ENCODE peak calls at places on chromosomes 5 and 9, in four cellular contexts. One of them, this sample, is unnamed.

GRCh38 chr5:159218595-159219023 is 9.3 kb upstream of the RNF145 start:
- DNase-seq in SK-N-SH: no peak
- DNase-seq in transverse colon: no peak
- DNase-seq in sigmoid colon: no peak
- DNase-seq in this sample: no peak

GRCh38 chr5:111806150-111806549 is 49.2 kb upstream of the NREP start:
- DNase-seq in SK-N-SH: no peak
- DNase-seq in transverse colon: no peak
- DNase-seq in sigmoid colon: no peak
- DNase-seq in this sample: no peak

GRCh38 chr5:151459680-151460079 is 12.3 kb downstream of the SLC36A1 start:
- DNase-seq in sigmoid colon: no peak
- DNase-seq in SK-N-SH: no peak
- DNase-seq in transverse colon: no peak
- DNase-seq in this sample: no peak

GRCh38 chr9:95840096-95840495 is 35.4 kb upstream of the ERCC6L2 start:
- DNase-seq in transverse colon: no peak
- DNase-seq in sigmoid colon: no peak
- DNase-seq in SK-N-SH: no peak
- DNase-seq in this sample: no peak

GRCh38 chr5:168939887-168940534 is 360.8 kb upstream of the PANK3 start:
- DNase-seq in transverse colon: no peak
- DNase-seq in sigmoid colon: no peak
- DNase-seq in SK-N-SH: peak
- DNase-seq in this sample: no peak

GRCh38 chr5:154749496-154749895 is 5.7 kb upstream of the LARP1 start:
- DNase-seq in SK-N-SH: no peak
- DNase-seq in transverse colon: no peak
- DNase-seq in sigmoid colon: no peak
- DNase-seq in this sample: no peak

GRCh38 chr9:17531642-17532254 is 47.1 kb upstream of the SH3GL2 start:
- DNase-seq in SK-N-SH: peak
- DNase-seq in sigmoid colon: no peak
- DNase-seq in transverse colon: peak
- DNase-seq in this sample: no peak

GRCh38 chr5:79074641-79075040 is 5.1 kb downstream of the BHMT2 start:
- DNase-seq in transverse colon: no peak
- DNase-seq in SK-N-SH: no peak
- DNase-seq in sigmoid colon: no peak
- DNase-seq in this sample: no peak

GRCh38 chr5:149406203-149406978 is 27.3 kb upstream of the IL17B start:
- DNase-seq in transverse colon: peak
- DNase-seq in SK-N-SH: peak
- DNase-seq in sigmoid colon: peak
- DNase-seq in this sample: peak

GRCh38 chr5:76274566-76274965 is 128.5 kb upstream of the IQGAP2 start:
- DNase-seq in sigmoid colon: no peak
- DNase-seq in SK-N-SH: no peak
- DNase-seq in transverse colon: no peak
- DNase-seq in this sample: no peak

GRCh38 chr5:135010502-135011354 is 23.3 kb downstream of the PITX1 start:
- DNase-seq in SK-N-SH: peak
- DNase-seq in transverse colon: no peak
- DNase-seq in sigmoid colon: no peak
- DNase-seq in this sample: no peak

GRCh38 chr9:136111190-136111589 is 7.5 kb downstream of the TMEM250 start:
- DNase-seq in SK-N-SH: no peak
- DNase-seq in transverse colon: no peak
- DNase-seq in sigmoid colon: no peak
- DNase-seq in this sample: peak

GRCh38 chr5:113278976-113279375 is 155.8 kb downstream of the TSSK1B start:
- DNase-seq in sigmoid colon: no peak
- DNase-seq in transverse colon: no peak
- DNase-seq in SK-N-SH: no peak
- DNase-seq in this sample: no peak

GRCh38 chr9:130042406-130042930 is 521 bp downstream of the FNBP1 start:
- DNase-seq in sigmoid colon: peak
- DNase-seq in transverse colon: peak
- DNase-seq in SK-N-SH: peak
- DNase-seq in this sample: peak

GRCh38 chr5:79149432-79149831 is 37.8 kb downstream of the BHMT start:
- DNase-seq in transverse colon: no peak
- DNase-seq in SK-N-SH: no peak
- DNase-seq in sigmoid colon: no peak
- DNase-seq in this sample: no peak

GRCh38 chr5:21776466-21776865 is 1076.7 kb downstream of the CDH12 start:
- DNase-seq in SK-N-SH: no peak
- DNase-seq in sigmoid colon: no peak
- DNase-seq in transverse colon: no peak
- DNase-seq in this sample: no peak

GRCh38 chr5:113005454-113005853 is 28.9 kb downstream of the DCP2 start:
- DNase-seq in transverse colon: no peak
- DNase-seq in sigmoid colon: no peak
- DNase-seq in SK-N-SH: no peak
- DNase-seq in this sample: no peak

GRCh38 chr5:57258052-57258451 is 84.2 kb downstream of the GPBP1 start:
- DNase-seq in SK-N-SH: no peak
- DNase-seq in transverse colon: no peak
- DNase-seq in sigmoid colon: no peak
- DNase-seq in this sample: no peak
- H3K27ac ChIP-seq in SK-N-SH: no peak
- H3K27ac ChIP-seq in transverse colon: no peak
- H3K27ac ChIP-seq in sigmoid colon: no peak
- H3K27ac ChIP-seq in this sample: no peak

DNA sequence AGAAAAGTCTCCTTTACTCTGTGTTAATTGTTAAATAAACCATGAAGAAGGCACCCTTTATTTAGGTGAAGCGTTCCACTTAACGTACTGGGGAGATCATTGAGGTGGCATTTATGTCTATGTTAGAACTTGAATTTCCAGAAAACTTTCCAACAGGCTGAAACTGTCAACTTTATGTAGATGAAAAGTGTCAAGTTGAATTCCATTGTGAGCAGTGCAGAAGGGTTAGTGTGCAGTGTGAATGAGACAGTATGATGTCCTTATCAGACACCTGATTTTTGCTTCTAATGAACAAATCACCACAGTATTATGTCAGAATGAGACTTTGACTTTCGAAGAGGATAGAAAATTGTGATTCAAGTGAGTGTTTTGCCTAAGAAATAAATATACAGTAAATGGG is 761.6 kb upstream of the SEMA6A start:
- DNase-seq in SK-N-SH: no peak
- DNase-seq in transverse colon: no peak
- DNase-seq in sigmoid colon: no peak
- DNase-seq in this sample: no peak
- TF ChIP-seq EP300 in SK-N-SH: no peak
- TF ChIP-seq EP300 in transverse colon: no peak
- TF ChIP-seq EP300 in sigmoid colon: no peak
- TF ChIP-seq EP300 in this sample: no peak

GRCh38 chr9:12884736-12885395 is 110.0 kb downstream of the LURAP1L start:
- DNase-seq in transverse colon: no peak
- DNase-seq in sigmoid colon: no peak
- DNase-seq in SK-N-SH: peak
- DNase-seq in this sample: no peak
- H3K27ac ChIP-seq in transverse colon: peak
- H3K27ac ChIP-seq in sigmoid colon: no peak
- H3K27ac ChIP-seq in SK-N-SH: no peak
- H3K27ac ChIP-seq in this sample: no peak

DNA sequence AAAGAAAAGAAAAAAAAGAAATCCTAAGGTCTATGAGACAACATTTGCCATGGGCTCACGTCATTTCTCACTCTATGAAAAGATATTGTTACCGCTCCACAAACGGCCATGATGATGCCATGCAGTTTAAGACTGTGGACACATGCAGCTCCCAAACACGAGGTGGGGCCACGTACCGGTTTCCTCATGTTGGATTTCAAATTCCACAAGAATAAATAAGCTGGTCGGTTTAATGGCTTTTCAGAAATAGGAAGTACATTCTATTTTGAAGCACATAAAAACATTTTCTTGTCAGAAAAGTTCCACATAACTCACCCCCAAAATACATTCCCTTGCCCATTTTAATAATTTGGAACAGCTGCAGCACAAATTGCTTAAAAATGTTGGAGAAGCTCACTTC is 130.6 kb downstream of the MYO10 start:
- DNase-seq in transverse colon: no peak
- DNase-seq in SK-N-SH: no peak
- DNase-seq in sigmoid colon: no peak
- DNase-seq in this sample: no peak
- TF ChIP-seq EP300 in transverse colon: no peak
- TF ChIP-seq EP300 in SK-N-SH: no peak
- TF ChIP-seq EP300 in sigmoid colon: no peak
- TF ChIP-seq EP300 in this sample: no peak

GRCh38 chr5:143537056-143537455 is 133.6 kb upstream of the NR3C1 start:
- DNase-seq in transverse colon: no peak
- DNase-seq in sigmoid colon: no peak
- DNase-seq in SK-N-SH: no peak
- DNase-seq in this sample: no peak
- H3K27ac ChIP-seq in transverse colon: no peak
- H3K27ac ChIP-seq in sigmoid colon: no peak
- H3K27ac ChIP-seq in SK-N-SH: no peak
- H3K27ac ChIP-seq in this sample: no peak

GRCh38 chr9:90457386-90458080 is 185.1 kb downstream of the DIRAS2 start:
- DNase-seq in SK-N-SH: no peak
- DNase-seq in transverse colon: no peak
- DNase-seq in sigmoid colon: no peak
- DNase-seq in this sample: no peak

GRCh38 chr9:90459321-90459720 is 183.3 kb downstream of the DIRAS2 start:
- DNase-seq in SK-N-SH: no peak
- DNase-seq in transverse colon: no peak
- DNase-seq in sigmoid colon: no peak
- DNase-seq in this sample: no peak

GRCh38 chr9:90455316-90455715 is 187.3 kb downstream of the DIRAS2 start:
- DNase-seq in SK-N-SH: no peak
- DNase-seq in transverse colon: no peak
- DNase-seq in sigmoid colon: no peak
- DNase-seq in this sample: no peak

GRCh38 chr9:90460220-90460619 is 182.4 kb downstream of the DIRAS2 start:
- DNase-seq in SK-N-SH: no peak
- DNase-seq in sigmoid colon: no peak
- DNase-seq in transverse colon: peak
- DNase-seq in this sample: no peak

GRCh38 chr9:90458485-90458884 is 184.1 kb downstream of the DIRAS2 start:
- DNase-seq in sigmoid colon: no peak
- DNase-seq in transverse colon: peak
- DNase-seq in SK-N-SH: peak
- DNase-seq in this sample: no peak
- TF ChIP-seq EP300 in sigmoid colon: no peak
- TF ChIP-seq EP300 in transverse colon: no peak
- TF ChIP-seq EP300 in SK-N-SH: no peak
- TF ChIP-seq EP300 in this sample: no peak

GRCh38 chr9:127158995-127159801 is 36.8 kb upstream of the ANGPTL2 start:
- DNase-seq in sigmoid colon: peak
- DNase-seq in SK-N-SH: peak
- DNase-seq in transverse colon: peak
- DNase-seq in this sample: peak

GRCh38 chr9:127159949-127160610 is 37.6 kb upstream of the ANGPTL2 start:
- DNase-seq in sigmoid colon: peak
- DNase-seq in SK-N-SH: no peak
- DNase-seq in transverse colon: no peak
- DNase-seq in this sample: peak

GRCh38 chr9:127162046-127162445 is 39.6 kb upstream of the ANGPTL2 start:
- DNase-seq in sigmoid colon: peak
- DNase-seq in transverse colon: no peak
- DNase-seq in SK-N-SH: no peak
- DNase-seq in this sample: peak

GRCh38 chr9:127162567-127163365 is 40.3 kb upstream of the ANGPTL2 start:
- DNase-seq in SK-N-SH: no peak
- DNase-seq in transverse colon: no peak
- DNase-seq in sigmoid colon: peak
- DNase-seq in this sample: peak

GRCh38 chr9:127161081-127161621 is 38.7 kb upstream of the ANGPTL2 start:
- DNase-seq in SK-N-SH: no peak
- DNase-seq in sigmoid colon: peak
- DNase-seq in transverse colon: no peak
- DNase-seq in this sample: peak
- H3K27ac ChIP-seq in SK-N-SH: no peak
- H3K27ac ChIP-seq in sigmoid colon: no peak
- H3K27ac ChIP-seq in transverse colon: no peak
- H3K27ac ChIP-seq in this sample: no peak

GRCh38 chr9:26524225-26524624 is 368.4 kb downstream of the CAAP1 start:
- DNase-seq in SK-N-SH: no peak
- DNase-seq in sigmoid colon: no peak
- DNase-seq in transverse colon: no peak
- DNase-seq in this sample: no peak
- TF ChIP-seq EP300 in SK-N-SH: no peak
- TF ChIP-seq EP300 in sigmoid colon: no peak
- TF ChIP-seq EP300 in transverse colon: no peak
- TF ChIP-seq EP300 in this sample: no peak

This sample was measured in ovary.